ENCODE peak calls at places on chromosome 13, in eight cellular contexts. J is IMR-90; P is posterior cingulate gyrus; L is NCI-H446 treated with DMSO at 0.1 percent for 48 hours; E is posterior vena cava; G is astrocyte; I is left lobe of liver; H is CD8-positive, alpha-beta memory T cell. C is an unnamed sample.

GRCh38 chr13:93603043-93603442 is 376.4 kb downstream of the GPC6 start:
- DNase-seq in L (no peak), G (peak), P (no peak), H (no peak), I (no peak), J (peak), E (peak), C (peak)

GRCh38 chr13:51729853-51730553 is 74.0 kb downstream of the DHRS12 start:
- DNase-seq in H (no peak), G (peak), E (peak), L (no peak), I (no peak), P (no peak), J (peak), C (peak)

GRCh38 chr13:23381877-23382276 is 51.6 kb downstream of the SACS start:
- DNase-seq in H (no peak), G (no peak), P (no peak), J (no peak), E (no peak), I (no peak), L (no peak), C (no peak)

GRCh38 chr13:30334663-30335386 is 27.5 kb upstream of the KATNAL1 start:
- DNase-seq in I (peak), P (no peak), H (no peak), J (peak), E (no peak), G (no peak), L (no peak), C (no peak)

GRCh38 chr13:112177459-112177858 is 110.5 kb downstream of the SOX1 start:
- DNase-seq in L (no peak), H (no peak), J (no peak), I (no peak), G (no peak), E (no peak), P (no peak), C (no peak)

GRCh38 chr13:84366484-84366883 is 484.2 kb upstream of the SLITRK1 start:
- DNase-seq in J (peak), G (peak), I (no peak), L (no peak), E (no peak), H (no peak), P (no peak), C (no peak)

GRCh38 chr13:33828431-33829129 is 10.6 kb downstream of the RFC3 start:
- DNase-seq in G (no peak), I (no peak), P (no peak), H (no peak), E (no peak), J (no peak), L (no peak), C (no peak)

GRCh38 chr13:100976993-100977392 is 302.4 kb upstream of the TMTC4 start:
- DNase-seq in H (no peak), G (peak), J (no peak), L (no peak), I (no peak), E (no peak), P (no peak), C (no peak)

GRCh38 chr13:30870049-30870884 is 35.8 kb upstream of the MEDAG start:
- DNase-seq in L (no peak), H (no peak), E (peak), J (peak), P (no peak), G (peak), I (no peak), C (peak)

GRCh38 chr13:106446011-106446410 is 89.5 kb downstream of the EFNB2 start:
- DNase-seq in E (no peak), H (no peak), J (peak), L (no peak), I (no peak), G (peak), P (no peak), C (no peak)

GRCh38 chr13:85260896-85261295 is 538.3 kb downstream of the SLITRK6 start:
- DNase-seq in L (no peak), P (no peak), I (no peak), J (no peak), G (no peak), H (no peak), E (no peak), C (no peak)

GRCh38 chr13:75391432-75392100 is 90.4 kb downstream of the TBC1D4 start:
- DNase-seq in G (no peak), P (no peak), L (no peak), E (no peak), H (no peak), J (peak), I (no peak), C (no peak)

GRCh38 chr13:23020246-23020843 is 160.4 kb upstream of the SGCG start:
- DNase-seq in H (no peak), P (no peak), I (no peak), G (peak), J (peak), E (no peak), L (no peak), C (peak)

GRCh38 chr13:38262211-38262610 is 87.4 kb upstream of the UFM1 start:
- DNase-seq in J (no peak), I (no peak), H (no peak), L (no peak), G (peak), P (no peak), E (no peak), C (peak)

GRCh38 chr13:113305208-113305607 is 8.2 kb downstream of the LAMP1 start:
- DNase-seq in L (no peak), H (no peak), J (peak), G (peak), P (no peak), E (no peak), I (no peak), C (no peak)

GRCh38 chr13:21834511-21834910 is 163.6 kb downstream of the FGF9 start:
- DNase-seq in J (no peak), P (no peak), G (no peak), E (no peak), I (no peak), H (no peak), L (no peak), C (no peak)

GRCh38 chr13:99085139-99085845 is 107.4 kb upstream of the DOCK9 start:
- DNase-seq in L (no peak), G (no peak), P (no peak), J (no peak), H (no peak), I (no peak), E (no peak), C (no peak)